ENCODE peak calls at places on chromosomes 6 and 20, in six cellular contexts. A is T-cell; P is breast epithelium; V is WTC11; S is amniotic stem cell; M is activated gamma-delta T cell treated with anti-CD3 and anti-CD28 coated beads, Interleukin-2, amount 50 U/mL, for 16 hours. L is an unnamed sample.

GRCh38 chr20:11296221-11296620 is 621.5 kb upstream of the BTBD3 start:
- DNase-seq in A (no peak), P (no peak), V (no peak), S (no peak), M (no peak), L (no peak)

GRCh38 chr6:16409531-16410441 is 171.4 kb downstream of the GMPR start:
- DNase-seq in A (peak; percentile 30), P (peak; percentile 59), V (peak; percentile 68), S (no peak), M (peak; percentile 19), L (no peak)

GRCh38 chr20:2276015-2276414 is 19.8 kb upstream of the TGM3 start:
- DNase-seq in A (no peak), P (no peak), V (no peak), S (no peak), M (no peak), L (no peak)

GRCh38 chr6:163820745-163821456 is 406.4 kb downstream of the QKI start:
- DNase-seq in A (no peak), P (no peak), V (no peak), S (no peak), M (no peak), L (no peak)

GRCh38 chr20:35340436-35340835 is 48.2 kb upstream of the FAM83C start:
- DNase-seq in A (no peak), P (no peak), V (no peak), S (no peak), M (no peak), L (no peak)

GRCh38 chr6:75849329-75850025 is 100.4 kb downstream of the MYO6 start:
- DNase-seq in A (no peak), P (no peak), V (no peak), S (no peak), M (no peak), L (no peak)

GRCh38 chr6:33808781-33809180 is 5.0 kb upstream of the MLN start:
- DNase-seq in A (no peak), P (no peak), V (no peak), S (no peak), M (no peak), L (no peak)

GRCh38 chr6:124069230-124069815 is 265.7 kb downstream of the NKAIN2 start:
- DNase-seq in A (no peak), P (no peak), V (no peak), S (no peak), M (no peak), L (no peak)

GRCh38 chr20:33016581-33017109 is 9.1 kb downstream of the BPIFB2 start:
- DNase-seq in A (no peak), P (no peak), V (no peak), S (no peak), M (no peak), L (no peak)

GRCh38 chr6:160430203-160430602 is 82.0 kb downstream of the SLC22A3 start:
- DNase-seq in A (no peak), P (no peak), V (no peak), S (no peak), M (no peak), L (no peak)

GRCh38 chr6:3455490-3456394 is 1.1 kb downstream of the SLC22A23 start:
- DNase-seq in A (no peak), P (no peak), V (peak; percentile 44), S (no peak), M (no peak), L (no peak)

GRCh38 chr20:31666258-31667042 is 28.7 kb downstream of the COX4I2 start:
- DNase-seq in A (peak; percentile 18), P (no peak), V (no peak), S (no peak), M (no peak), L (no peak)

GRCh38 chr6:97774973-97775372 is 492.0 kb upstream of the MMS22L start:
- DNase-seq in A (no peak), P (no peak), V (no peak), S (no peak), M (no peak), L (no peak)

GRCh38 chr20:32544893-32545840 is 40.0 kb downstream of the NOL4L start:
- DNase-seq in A (no peak), P (no peak), V (no peak), S (no peak), M (no peak), L (no peak)

GRCh38 chr6:157893238-157893637 is 70.2 kb downstream of the SNX9 start:
- DNase-seq in A (peak; percentile 68), P (no peak), V (no peak), S (no peak), M (no peak), L (no peak)

GRCh38 chr6:132161283-132161682 is 210.1 kb upstream of the CCN2 start:
- DNase-seq in A (no peak), P (no peak), V (no peak), S (no peak), M (no peak), L (no peak)

GRCh38 chr6:129177801-129178200 is 294.9 kb downstream of the LAMA2 start:
- DNase-seq in A (no peak), P (no peak), V (no peak), S (no peak), M (no peak), L (no peak)

GRCh38 chr6:129893513-129894098 is 32.5 kb upstream of the TMEM244 start:
- DNase-seq in A (no peak), P (no peak), V (no peak), S (no peak), M (no peak), L (no peak)

GRCh38 chr6:170291271-170292110 is 613 bp upstream of the DLL1 start:
- DNase-seq in A (no peak), P (no peak), V (peak; percentile 91), S (no peak), M (no peak), L (no peak)

GRCh38 chr20:63622096-63622495 is 4.8 kb downstream of the GMEB2 start:
- DNase-seq in A (no peak), P (no peak), V (no peak), S (no peak), M (no peak), L (no peak)

GRCh38 chr20:39195495-39196129 is 233.5 kb downstream of the DHX35 start:
- DNase-seq in A (no peak), P (no peak), V (peak; percentile 31), S (no peak), M (no peak), L (no peak)

GRCh38 chr20:14991023-14991422 is 653.6 kb upstream of the FLRT3 start:
- DNase-seq in A (no peak), P (no peak), V (no peak), S (no peak), M (no peak), L (no peak)

GRCh38 chr6:90397929-90398674 is 101.5 kb upstream of the BACH2 start:
- DNase-seq in A (peak; percentile 71), P (no peak), V (no peak), S (no peak), M (peak; percentile 82), L (no peak)